ENCODE peak calls at places on chromosomes 13 and 19, in eight cellular contexts. G is activated T-helper 2 cell treated with anti-CD3 and anti-CD28 coated beads, Interferon-gamma antibody, Interleukin-2, Interleukin-4, amounts not matched to agents 10 μg/mL and 5 μg/mL and 100 μg/mL, durations not matched to agents 14 hours and 24 hours and 36 hours; U is PC-9; M is mesendoderm; R is fibroblast of mammary gland; J is lower leg skin; W is IMR-90; E is Karpas-422. I is an unnamed sample.

GRCh38 chr13:40668335-40668734 is 1.9 kb upstream of the FOXO1 start:
- DNase-seq in J (peak), W (no peak), R (no peak), G (no peak), U (no peak), E (peak), M (peak), I (peak)

GRCh38 chr19:8132858-8133458 is 16.4 kb downstream of the FBN3 start:
- DNase-seq in R (no peak), J (no peak), W (no peak), G (no peak), E (no peak), M (no peak), U (no peak), I (no peak)

GRCh38 chr13:61466280-61466679 is 50.6 kb upstream of the PCDH20 start:
- DNase-seq in M (peak), G (no peak), E (peak), W (no peak), J (no peak), R (no peak), U (no peak), I (no peak)

GRCh38 chr13:41700790-41701310 is 243.5 kb downstream of the RGCC start:
- DNase-seq in G (no peak), E (peak), U (no peak), W (peak), M (no peak), R (peak), J (no peak), I (no peak)

GRCh38 chr19:34263745-34264237 is 9.4 kb downstream of the GARRE1 start:
- DNase-seq in E (no peak), W (no peak), U (no peak), R (no peak), J (no peak), G (no peak), M (no peak), I (no peak)

GRCh38 chr19:55173717-55174409 is 6.2 kb downstream of the SYT5 start:
- DNase-seq in M (peak), E (peak), U (peak), R (peak), J (peak), W (peak), G (peak), I (no peak)

GRCh38 chr13:42794572-42795275 is 13.3 kb downstream of the FAM216B start:
- DNase-seq in R (no peak), U (no peak), G (no peak), M (no peak), E (no peak), J (no peak), W (no peak), I (no peak)

GRCh38 chr13:49812806-49813205 is 20.3 kb upstream of the KPNA3 start:
- DNase-seq in E (no peak), M (no peak), G (no peak), U (no peak), R (no peak), W (no peak), J (no peak), I (no peak)

GRCh38 chr19:47280183-47280797 is 5.6 kb downstream of the INAFM1 start:
- DNase-seq in U (peak), R (peak), J (no peak), E (peak), W (no peak), G (peak), M (peak), I (peak)

GRCh38 chr13:91520952-91521351 is 122.5 kb downstream of the GPC5 start:
- DNase-seq in W (no peak), M (no peak), J (no peak), G (no peak), U (no peak), E (no peak), R (no peak), I (no peak)

GRCh38 chr13:22929391-22930126 is 251.2 kb upstream of the SGCG start:
- DNase-seq in R (no peak), J (no peak), G (no peak), W (no peak), M (no peak), E (no peak), U (no peak), I (no peak)

GRCh38 chr19:29683009-29683408 is 17.7 kb downstream of the PLEKHF1 start:
- DNase-seq in G (no peak), U (no peak), R (peak), J (no peak), W (no peak), E (no peak), M (no peak), I (no peak)

GRCh38 chr19:38678217-38678890 is 30.9 kb downstream of the ACTN4 start:
- DNase-seq in R (no peak), W (no peak), J (no peak), E (no peak), U (no peak), M (no peak), G (no peak), I (no peak)

GRCh38 chr13:111212517-111212873 is 97.4 kb downstream of the ARHGEF7 start:
- DNase-seq in J (no peak), U (no peak), R (no peak), E (no peak), M (no peak), G (no peak), W (no peak), I (no peak)

GRCh38 chr19:42246143-42246868 is 3.9 kb upstream of the GSK3A start:
- DNase-seq in M (peak), G (no peak), U (peak), R (peak), J (peak), E (no peak), W (peak), I (peak)

GRCh38 chr19:12794196-12794921 is 3.1 kb downstream of the JUNB start:
- DNase-seq in W (peak), E (peak), G (no peak), J (no peak), U (no peak), M (no peak), R (peak), I (no peak)

GRCh38 chr19:33385956-33386355 is 12.4 kb downstream of the CEBPG start:
- DNase-seq in J (no peak), E (no peak), M (no peak), G (no peak), U (no peak), W (no peak), R (no peak), I (no peak)

GRCh38 chr13:23674795-23675640 is 104.8 kb downstream of the TNFRSF19 start:
- DNase-seq in R (peak), J (no peak), W (peak), G (no peak), M (no peak), E (no peak), U (peak), I (peak)

GRCh38 chr19:6264077-6264445 is 15.7 kb downstream of the MLLT1 start:
- DNase-seq in M (peak), W (peak), R (peak), U (no peak), E (no peak), J (no peak), G (no peak), I (no peak)

GRCh38 chr13:100156786-100157185 is 67.9 kb downstream of the PCCA start:
- DNase-seq in M (no peak), W (no peak), G (no peak), J (no peak), R (no peak), E (no peak), U (peak), I (no peak)

GRCh38 chr13:99275093-99275469 is 16.9 kb upstream of the GPR18 start:
- DNase-seq in U (no peak), J (no peak), M (no peak), R (peak), E (no peak), W (peak), G (peak), I (no peak)

GRCh38 chr19:36686365-36687213 is 823 bp upstream of the ZNF567 start:
- DNase-seq in J (no peak), U (no peak), G (no peak), R (peak), W (peak), E (peak), M (peak), I (no peak)

GRCh38 chr13:91308299-91308698 is 39.2 kb upstream of the MIR17HG start:
- DNase-seq in R (no peak), G (no peak), M (peak), J (no peak), E (peak), U (no peak), W (no peak), I (no peak)

GRCh38 chr19:29945017-29945416 is 3.0 kb downstream of the URI1 start:
- DNase-seq in M (no peak), R (no peak), J (no peak), E (no peak), W (no peak), U (no peak), G (no peak), I (no peak)

GRCh38 chr13:44374348-44374712 is 706 bp downstream of the SERP2 start:
- DNase-seq in W (no peak), J (no peak), M (no peak), G (no peak), E (no peak), U (no peak), R (peak), I (no peak)

GRCh38 chr19:48970139-48970766 is 5.1 kb downstream of the FTL start:
- DNase-seq in M (no peak), W (no peak), R (no peak), J (no peak), G (no peak), U (no peak), E (peak), I (no peak)

GRCh38 chr13:66612983-66613382 is 617.2 kb downstream of the PCDH9 start:
- DNase-seq in G (no peak), U (no peak), J (no peak), M (no peak), R (no peak), E (no peak), W (no peak), I (no peak)

GRCh38 chr13:110307697-110308376 is 753 bp downstream of the COL4A2 start:
- DNase-seq in M (peak), J (peak), E (no peak), U (no peak), R (no peak), W (peak), G (no peak), I (peak)